ENCODE peak calls at places on chromosomes 12 and 14, in nine cellular contexts. One of them, this sample, is unnamed.
A peak's percentile ranks its signal among the peaks of the same experiment; 100 is the strongest.

GRCh38 chr14:98819132-98819866 is 452.7 kb downstream of the BCL11B start:
- DNase-seq in activated CD8-positive, alpha-beta memory T cell treated with anti-CD3 and anti-CD28 coated beads, Interleukin-2, amount 50 U/mL, for 48 hours: no peak
- DNase-seq in Panc1: no peak
- DNase-seq in HT-29: peak; percentile 48
- DNase-seq in CD8-positive, alpha-beta memory T cell: no peak
- DNase-seq in Ammon's horn: no peak
- DNase-seq in cardiac muscle cell: no peak
- DNase-seq in dorsolateral prefrontal cortex: no peak
- DNase-seq in activated T-cell treated with anti-CD3 and anti-CD28 coated beads for 48 hours: no peak
- DNase-seq in this sample: no peak

GRCh38 chr12:29709641-29710040 is 74.1 kb downstream of the TMTC1 start:
- DNase-seq in activated CD8-positive, alpha-beta memory T cell treated with anti-CD3 and anti-CD28 coated beads, Interleukin-2, amount 50 U/mL, for 48 hours: no peak
- DNase-seq in Panc1: no peak
- DNase-seq in HT-29: no peak
- DNase-seq in CD8-positive, alpha-beta memory T cell: no peak
- DNase-seq in Ammon's horn: no peak
- DNase-seq in cardiac muscle cell: no peak
- DNase-seq in dorsolateral prefrontal cortex: no peak
- DNase-seq in activated T-cell treated with anti-CD3 and anti-CD28 coated beads for 48 hours: no peak
- DNase-seq in this sample: no peak

GRCh38 chr12:57461326-57461903 is 1.8 kb downstream of the GLI1 start:
- DNase-seq in activated CD8-positive, alpha-beta memory T cell treated with anti-CD3 and anti-CD28 coated beads, Interleukin-2, amount 50 U/mL, for 48 hours: peak; percentile 69
- DNase-seq in Panc1: no peak
- DNase-seq in HT-29: peak; percentile 45
- DNase-seq in CD8-positive, alpha-beta memory T cell: peak; percentile 44
- DNase-seq in Ammon's horn: no peak
- DNase-seq in cardiac muscle cell: peak; percentile 49
- DNase-seq in dorsolateral prefrontal cortex: no peak
- DNase-seq in activated T-cell treated with anti-CD3 and anti-CD28 coated beads for 48 hours: no peak
- DNase-seq in this sample: no peak

GRCh38 chr14:75306917-75307699 is 28.5 kb downstream of the FOS start:
- DNase-seq in activated CD8-positive, alpha-beta memory T cell treated with anti-CD3 and anti-CD28 coated beads, Interleukin-2, amount 50 U/mL, for 48 hours: no peak
- DNase-seq in Panc1: no peak
- DNase-seq in HT-29: peak; percentile 50
- DNase-seq in CD8-positive, alpha-beta memory T cell: no peak
- DNase-seq in Ammon's horn: peak; percentile 56
- DNase-seq in cardiac muscle cell: no peak
- DNase-seq in dorsolateral prefrontal cortex: peak; percentile 51
- DNase-seq in activated T-cell treated with anti-CD3 and anti-CD28 coated beads for 48 hours: no peak
- DNase-seq in this sample: no peak

GRCh38 chr12:105092336-105092735 is 8.1 kb upstream of the ALDH1L2 start:
- DNase-seq in activated CD8-positive, alpha-beta memory T cell treated with anti-CD3 and anti-CD28 coated beads, Interleukin-2, amount 50 U/mL, for 48 hours: no peak
- DNase-seq in Panc1: no peak
- DNase-seq in HT-29: peak; percentile 23
- DNase-seq in CD8-positive, alpha-beta memory T cell: no peak
- DNase-seq in Ammon's horn: no peak
- DNase-seq in cardiac muscle cell: no peak
- DNase-seq in dorsolateral prefrontal cortex: no peak
- DNase-seq in activated T-cell treated with anti-CD3 and anti-CD28 coated beads for 48 hours: no peak
- DNase-seq in this sample: no peak

GRCh38 chr12:51351913-51352532 is 5.5 kb upstream of the CELA1 start:
- DNase-seq in activated CD8-positive, alpha-beta memory T cell treated with anti-CD3 and anti-CD28 coated beads, Interleukin-2, amount 50 U/mL, for 48 hours: peak; percentile 58
- DNase-seq in Panc1: no peak
- DNase-seq in HT-29: peak; percentile 77
- DNase-seq in CD8-positive, alpha-beta memory T cell: peak; percentile 30
- DNase-seq in Ammon's horn: peak; percentile 86
- DNase-seq in cardiac muscle cell: peak; percentile 84
- DNase-seq in dorsolateral prefrontal cortex: peak; percentile 63
- DNase-seq in activated T-cell treated with anti-CD3 and anti-CD28 coated beads for 48 hours: no peak
- DNase-seq in this sample: no peak

GRCh38 chr14:60723218-60724079 is 702 bp downstream of the SIX4 start:
- DNase-seq in activated CD8-positive, alpha-beta memory T cell treated with anti-CD3 and anti-CD28 coated beads, Interleukin-2, amount 50 U/mL, for 48 hours: peak; percentile 71
- DNase-seq in Panc1: no peak
- DNase-seq in HT-29: peak; percentile 55
- DNase-seq in CD8-positive, alpha-beta memory T cell: peak; percentile 5
- DNase-seq in Ammon's horn: peak; percentile 9
- DNase-seq in cardiac muscle cell: peak; percentile 66
- DNase-seq in dorsolateral prefrontal cortex: no peak
- DNase-seq in activated T-cell treated with anti-CD3 and anti-CD28 coated beads for 48 hours: peak; percentile 37
- DNase-seq in this sample: no peak

GRCh38 chr12:67193705-67194104 is 75.5 kb upstream of the CAND1 start:
- DNase-seq in activated CD8-positive, alpha-beta memory T cell treated with anti-CD3 and anti-CD28 coated beads, Interleukin-2, amount 50 U/mL, for 48 hours: no peak
- DNase-seq in Panc1: no peak
- DNase-seq in HT-29: peak; percentile 56
- DNase-seq in CD8-positive, alpha-beta memory T cell: no peak
- DNase-seq in Ammon's horn: no peak
- DNase-seq in cardiac muscle cell: peak; percentile 41
- DNase-seq in dorsolateral prefrontal cortex: no peak
- DNase-seq in activated T-cell treated with anti-CD3 and anti-CD28 coated beads for 48 hours: peak; percentile 4
- DNase-seq in this sample: no peak

GRCh38 chr12:109466305-109466704 is 10.8 kb downstream of the KCTD10 start:
- DNase-seq in activated CD8-positive, alpha-beta memory T cell treated with anti-CD3 and anti-CD28 coated beads, Interleukin-2, amount 50 U/mL, for 48 hours: no peak
- DNase-seq in Panc1: no peak
- DNase-seq in HT-29: no peak
- DNase-seq in CD8-positive, alpha-beta memory T cell: no peak
- DNase-seq in Ammon's horn: no peak
- DNase-seq in cardiac muscle cell: no peak
- DNase-seq in dorsolateral prefrontal cortex: no peak
- DNase-seq in activated T-cell treated with anti-CD3 and anti-CD28 coated beads for 48 hours: no peak
- DNase-seq in this sample: no peak

GRCh38 chr12:22275847-22276246 is 58.7 kb downstream of the ST8SIA1 start:
- DNase-seq in activated CD8-positive, alpha-beta memory T cell treated with anti-CD3 and anti-CD28 coated beads, Interleukin-2, amount 50 U/mL, for 48 hours: no peak
- DNase-seq in Panc1: no peak
- DNase-seq in HT-29: no peak
- DNase-seq in CD8-positive, alpha-beta memory T cell: no peak
- DNase-seq in Ammon's horn: peak; percentile 76
- DNase-seq in cardiac muscle cell: peak; percentile 100
- DNase-seq in dorsolateral prefrontal cortex: no peak
- DNase-seq in activated T-cell treated with anti-CD3 and anti-CD28 coated beads for 48 hours: no peak
- DNase-seq in this sample: peak; percentile 98

GRCh38 chr14:104794099-104794498 is 1.4 kb downstream of the AKT1 start:
- DNase-seq in activated CD8-positive, alpha-beta memory T cell treated with anti-CD3 and anti-CD28 coated beads, Interleukin-2, amount 50 U/mL, for 48 hours: peak; percentile 84
- DNase-seq in Panc1: no peak
- DNase-seq in HT-29: peak; percentile 38
- DNase-seq in CD8-positive, alpha-beta memory T cell: peak; percentile 35
- DNase-seq in Ammon's horn: no peak
- DNase-seq in cardiac muscle cell: peak; percentile 71
- DNase-seq in dorsolateral prefrontal cortex: no peak
- DNase-seq in activated T-cell treated with anti-CD3 and anti-CD28 coated beads for 48 hours: peak; percentile 47
- DNase-seq in this sample: no peak

GRCh38 chr12:120439646-120440247 is 1.8 kb downstream of the COX6A1 start:
- DNase-seq in activated CD8-positive, alpha-beta memory T cell treated with anti-CD3 and anti-CD28 coated beads, Interleukin-2, amount 50 U/mL, for 48 hours: peak; percentile 77
- DNase-seq in Panc1: no peak
- DNase-seq in HT-29: peak; percentile 72
- DNase-seq in CD8-positive, alpha-beta memory T cell: peak; percentile 75
- DNase-seq in Ammon's horn: peak; percentile 56
- DNase-seq in cardiac muscle cell: peak; percentile 62
- DNase-seq in dorsolateral prefrontal cortex: peak; percentile 35
- DNase-seq in activated T-cell treated with anti-CD3 and anti-CD28 coated beads for 48 hours: peak; percentile 63
- DNase-seq in this sample: no peak

GRCh38 chr12:56488041-56488955 is at the start of gene GLS2:
- DNase-seq in activated CD8-positive, alpha-beta memory T cell treated with anti-CD3 and anti-CD28 coated beads, Interleukin-2, amount 50 U/mL, for 48 hours: peak; percentile 81
- DNase-seq in Panc1: peak; percentile 56
- DNase-seq in HT-29: peak; percentile 82
- DNase-seq in CD8-positive, alpha-beta memory T cell: peak; percentile 66
- DNase-seq in Ammon's horn: peak; percentile 91
- DNase-seq in cardiac muscle cell: peak; percentile 80
- DNase-seq in dorsolateral prefrontal cortex: peak; percentile 71
- DNase-seq in activated T-cell treated with anti-CD3 and anti-CD28 coated beads for 48 hours: peak; percentile 58
- DNase-seq in this sample: peak; percentile 94

GRCh38 chr12:77847665-77848431 is 17.2 kb downstream of the NAV3 start:
- DNase-seq in activated CD8-positive, alpha-beta memory T cell treated with anti-CD3 and anti-CD28 coated beads, Interleukin-2, amount 50 U/mL, for 48 hours: no peak
- DNase-seq in Panc1: peak; percentile 94
- DNase-seq in HT-29: peak; percentile 82
- DNase-seq in CD8-positive, alpha-beta memory T cell: no peak
- DNase-seq in Ammon's horn: no peak
- DNase-seq in cardiac muscle cell: peak; percentile 77
- DNase-seq in dorsolateral prefrontal cortex: no peak
- DNase-seq in activated T-cell treated with anti-CD3 and anti-CD28 coated beads for 48 hours: no peak
- DNase-seq in this sample: no peak

GRCh38 chr14:93954516-93954830 is 21.9 kb downstream of the ASB2 start:
- DNase-seq in activated CD8-positive, alpha-beta memory T cell treated with anti-CD3 and anti-CD28 coated beads, Interleukin-2, amount 50 U/mL, for 48 hours: no peak
- DNase-seq in Panc1: no peak
- DNase-seq in HT-29: no peak
- DNase-seq in CD8-positive, alpha-beta memory T cell: no peak
- DNase-seq in Ammon's horn: no peak
- DNase-seq in cardiac muscle cell: no peak
- DNase-seq in dorsolateral prefrontal cortex: no peak
- DNase-seq in activated T-cell treated with anti-CD3 and anti-CD28 coated beads for 48 hours: no peak
- DNase-seq in this sample: no peak

GRCh38 chr12:12804432-12804886 is 8.7 kb upstream of the DDX47 start:
- DNase-seq in activated CD8-positive, alpha-beta memory T cell treated with anti-CD3 and anti-CD28 coated beads, Interleukin-2, amount 50 U/mL, for 48 hours: no peak
- DNase-seq in Panc1: no peak
- DNase-seq in HT-29: peak; percentile 75
- DNase-seq in CD8-positive, alpha-beta memory T cell: no peak
- DNase-seq in Ammon's horn: no peak
- DNase-seq in cardiac muscle cell: no peak
- DNase-seq in dorsolateral prefrontal cortex: no peak
- DNase-seq in activated T-cell treated with anti-CD3 and anti-CD28 coated beads for 48 hours: no peak
- DNase-seq in this sample: no peak

GRCh38 chr14:60945984-60946383 is 34.9 kb downstream of the TRMT5 start:
- DNase-seq in activated CD8-positive, alpha-beta memory T cell treated with anti-CD3 and anti-CD28 coated beads, Interleukin-2, amount 50 U/mL, for 48 hours: no peak
- DNase-seq in Panc1: no peak
- DNase-seq in HT-29: no peak
- DNase-seq in CD8-positive, alpha-beta memory T cell: no peak
- DNase-seq in Ammon's horn: no peak
- DNase-seq in cardiac muscle cell: no peak
- DNase-seq in dorsolateral prefrontal cortex: no peak
- DNase-seq in activated T-cell treated with anti-CD3 and anti-CD28 coated beads for 48 hours: no peak
- DNase-seq in this sample: no peak

GRCh38 chr14:22465201-22465835 is 123.7 kb downstream of the DAD1 start:
- DNase-seq in activated CD8-positive, alpha-beta memory T cell treated with anti-CD3 and anti-CD28 coated beads, Interleukin-2, amount 50 U/mL, for 48 hours: no peak
- DNase-seq in Panc1: no peak
- DNase-seq in HT-29: no peak
- DNase-seq in CD8-positive, alpha-beta memory T cell: no peak
- DNase-seq in Ammon's horn: no peak
- DNase-seq in cardiac muscle cell: no peak
- DNase-seq in dorsolateral prefrontal cortex: no peak
- DNase-seq in activated T-cell treated with anti-CD3 and anti-CD28 coated beads for 48 hours: no peak
- DNase-seq in this sample: no peak

GRCh38 chr12:118981285-118982201 is at the start of gene SRRM4:
- DNase-seq in activated CD8-positive, alpha-beta memory T cell treated with anti-CD3 and anti-CD28 coated beads, Interleukin-2, amount 50 U/mL, for 48 hours: peak; percentile 50
- DNase-seq in Panc1: no peak
- DNase-seq in HT-29: no peak
- DNase-seq in CD8-positive, alpha-beta memory T cell: no peak
- DNase-seq in Ammon's horn: peak; percentile 71
- DNase-seq in cardiac muscle cell: no peak
- DNase-seq in dorsolateral prefrontal cortex: peak; percentile 34
- DNase-seq in activated T-cell treated with anti-CD3 and anti-CD28 coated beads for 48 hours: no peak
- DNase-seq in this sample: no peak

GRCh38 chr14:95295600-95296376 is 23.9 kb downstream of the CLMN start:
- DNase-seq in activated CD8-positive, alpha-beta memory T cell treated with anti-CD3 and anti-CD28 coated beads, Interleukin-2, amount 50 U/mL, for 48 hours: no peak
- DNase-seq in Panc1: no peak
- DNase-seq in HT-29: no peak
- DNase-seq in CD8-positive, alpha-beta memory T cell: no peak
- DNase-seq in Ammon's horn: no peak
- DNase-seq in cardiac muscle cell: no peak
- DNase-seq in dorsolateral prefrontal cortex: no peak
- DNase-seq in activated T-cell treated with anti-CD3 and anti-CD28 coated beads for 48 hours: no peak
- DNase-seq in this sample: no peak

GRCh38 chr14:31326111-31326510 is 94.2 kb downstream of the HEATR5A start:
- DNase-seq in activated CD8-positive, alpha-beta memory T cell treated with anti-CD3 and anti-CD28 coated beads, Interleukin-2, amount 50 U/mL, for 48 hours: no peak
- DNase-seq in Panc1: peak; percentile 2
- DNase-seq in HT-29: peak; percentile 11
- DNase-seq in CD8-positive, alpha-beta memory T cell: no peak
- DNase-seq in Ammon's horn: no peak
- DNase-seq in cardiac muscle cell: peak; percentile 12
- DNase-seq in dorsolateral prefrontal cortex: no peak
- DNase-seq in activated T-cell treated with anti-CD3 and anti-CD28 coated beads for 48 hours: no peak
- DNase-seq in this sample: no peak

This sample was measured in esophagus muscularis mucosa.